ENCODE peak calls at places on chromosomes 3 and 15, in six cellular contexts. F, U, M, J, Z and W are unnamed samples.
A peak's percentile ranks its signal among the peaks of the same experiment; 100 is the strongest.

GRCh38 chr3:189629803-189630455 is 1.3 kb upstream of the TP63 start:
- DNase-seq in F (no peak), U (no peak), M (peak; percentile 53), J (no peak), Z (no peak), W (no peak)

GRCh38 chr3:184749168-184749744 is 37.4 kb upstream of the MAGEF1 start:
- DNase-seq in F (no peak), U (no peak), M (no peak), J (no peak), Z (no peak), W (no peak)

GRCh38 chr3:197151562-197151961 is 121.9 kb upstream of the MELTF start:
- DNase-seq in F (no peak), U (no peak), M (peak; percentile 76), J (peak; percentile 84), Z (no peak), W (no peak)

GRCh38 chr3:143443851-143444331 is 324.3 kb downstream of the CHST2 start:
- DNase-seq in F (peak; percentile 59), U (no peak), M (peak; percentile 98), J (peak; percentile 92), Z (peak; percentile 35), W (no peak)

GRCh38 chr3:65597225-65597951 is 441.3 kb downstream of the MAGI1 start:
- DNase-seq in F (no peak), U (no peak), M (peak; percentile 43), J (peak; percentile 36), Z (no peak), W (no peak)

GRCh38 chr3:158748237-158748828 is 16.1 kb upstream of the RARRES1 start:
- DNase-seq in F (no peak), U (no peak), M (peak; percentile 15), J (no peak), Z (no peak), W (no peak)

GRCh38 chr3:128482857-128483656 is 9.9 kb downstream of the GATA2 start:
- DNase-seq in F (no peak), U (no peak), M (peak; percentile 93), J (peak; percentile 96), Z (no peak), W (no peak)

GRCh38 chr15:82928711-82929110 is 23.8 kb downstream of the HOMER2 start:
- DNase-seq in F (no peak), U (no peak), M (peak; percentile 28), J (no peak), Z (no peak), W (no peak)

GRCh38 chr3:37949866-37950265 is 40.7 kb upstream of the VILL start:
- DNase-seq in F (no peak), U (no peak), M (no peak), J (no peak), Z (no peak), W (no peak)

GRCh38 chr3:182711853-182712252 is 81.5 kb upstream of the ATP11B start:
- DNase-seq in F (no peak), U (no peak), M (no peak), J (no peak), Z (no peak), W (no peak)